ENCODE peak calls at places on chromosomes 11 and 22, in four cellular contexts. J is C1 segment of cervical spinal cord, I is Right ventricle myocardium superior, Q is HT1080. E is an unnamed sample.

GRCh38 chr11:65880844-65881421 is 1.3 kb downstream of the CTSW start:
- DNase-seq in Q (peak), I (no peak), J (no peak), E (no peak)

GRCh38 chr11:61776561-61777075 is 15.8 kb downstream of the TMEM258 start:
- DNase-seq in J (peak), I (no peak), Q (peak), E (peak)

GRCh38 chr11:97938789-97939188 is 1082.0 kb upstream of the CNTN5 start:
- DNase-seq in Q (no peak), I (no peak), J (no peak), E (no peak)

GRCh38 chr11:27217948-27218410 is 145.0 kb downstream of the CCDC34 start:
- DNase-seq in I (no peak), J (no peak), Q (peak), E (peak)

GRCh38 chr22:40401532-40401931 is 31.1 kb downstream of the SGSM3 start:
- DNase-seq in J (no peak), I (no peak), Q (no peak), E (no peak)

GRCh38 chr11:126485021-126485781 is 129.7 kb downstream of the ST3GAL4 start:
- DNase-seq in J (no peak), Q (no peak), I (no peak), E (peak)

GRCh38 chr11:38687008-38687407 is 2089.0 kb upstream of the RAG2 start:
- DNase-seq in I (no peak), J (no peak), Q (no peak), E (no peak)

GRCh38 chr22:47168900-47169800 is 406.7 kb downstream of the TBC1D22A start:
- DNase-seq in I (peak), J (no peak), Q (no peak), E (peak)

GRCh38 chr11:15035283-15035682 is 38.1 kb upstream of the CALCB start:
- DNase-seq in Q (no peak), I (no peak), J (no peak), E (no peak)

GRCh38 chr11:66641834-66642233 is 3.3 kb downstream of the RBM4 start:
- DNase-seq in J (no peak), I (no peak), Q (no peak), E (no peak)

GRCh38 chr22:41725510-41726110 is 26.3 kb downstream of the MEI1 start:
- DNase-seq in I (no peak), J (no peak), Q (peak), E (no peak)

GRCh38 chr11:58024601-58025091 is 965 bp downstream of the OR9Q1 start:
- DNase-seq in I (peak), Q (peak), J (no peak), E (peak)

GRCh38 chr11:117212697-117213355 is 13.7 kb downstream of the TAGLN start:
- DNase-seq in I (no peak), J (no peak), Q (no peak), E (no peak)

GRCh38 chr22:33427461-33427860 is 369.3 kb upstream of the SYN3 start:
- DNase-seq in J (no peak), I (no peak), Q (peak), E (no peak)

GRCh38 chr11:67248653-67249052 is 17.6 kb upstream of the GRK2 start:
- DNase-seq in J (no peak), I (peak), Q (no peak), E (no peak)

GRCh38 chr22:35308480-35308945 is 8.8 kb downstream of the TOM1 start:
- DNase-seq in I (no peak), J (no peak), Q (no peak), E (no peak)

GRCh38 chr11:12222099-12222751 is 111.8 kb downstream of the MICAL2 start:
- DNase-seq in Q (no peak), I (peak), J (peak), E (no peak)

GRCh38 chr22:45553333-45554039 is 50.8 kb downstream of the FBLN1 start:
- DNase-seq in I (peak), J (peak), Q (peak), E (peak)

GRCh38 chr11:68146704-68147474 is 25.7 kb upstream of the CHKA start:
- DNase-seq in J (peak), Q (peak), I (peak), E (peak)

GRCh38 chr22:16922076-16922475 is 85.9 kb downstream of the GAB4 start:
- DNase-seq in Q (no peak), J (no peak), I (no peak), E (no peak)

GRCh38 chr11:10641314-10642206 is 52.0 kb downstream of the IRAG1 start:
- DNase-seq in I (no peak), J (no peak), Q (no peak), E (no peak)

GRCh38 chr11:35295751-35296150 is 123.6 kb downstream of the SLC1A2 start:
- DNase-seq in I (no peak), Q (no peak), J (no peak), E (no peak)

GRCh38 chr11:43558056-43558455 is 122.5 kb upstream of the HSD17B12 start:
- DNase-seq in Q (no peak), J (no peak), I (no peak), E (no peak)

GRCh38 chr11:19903620-19904069 is 191.0 kb downstream of the NAV2 start:
- DNase-seq in I (peak), J (peak), Q (peak), E (peak)

GRCh38 chr11:122663056-122663740 is 7.7 kb downstream of the UBASH3B start:
- DNase-seq in Q (no peak), J (no peak), I (no peak), E (no peak)

GRCh38 chr11:64298966-64299846 is 952 bp upstream of the CATSPERZ start:
- DNase-seq in I (peak), J (peak), Q (no peak), E (no peak)